ENCODE peak calls at places on chromosomes 6 and 20, in ten cellular contexts. J is kidney; E is CD8-positive, alpha-beta T cell; Z is KBM-7; A is T-cell; O is endothelial cell; P is left lung; N is mesothelial cell of epicardium; W is activated T-helper 1 cell treated with anti-CD3 and anti-CD28 coated beads, Interleukin-2, amount 50 U/mL, for 16 hours; V is ELR. L is an unnamed sample.
A peak's percentile ranks its signal among the peaks of the same experiment; 100 is the strongest.

GRCh38 chr20:25397081-25397480 is 6.4 kb upstream of the ABHD12 start:
- DNase-seq in J (no peak), E (no peak), Z (no peak), A (no peak), O (no peak), P (no peak), N (no peak), W (no peak), V (no peak), L (no peak)

GRCh38 chr6:72551470-72551869 is 70.4 kb upstream of the KCNQ5 start:
- DNase-seq in J (no peak), E (no peak), Z (no peak), A (no peak), O (no peak), P (no peak), N (no peak), W (no peak), V (peak; percentile 25), L (no peak)

GRCh38 chr6:26525818-26526217 is 12.3 kb upstream of the HMGN4 start:
- DNase-seq in J (no peak), E (no peak), Z (no peak), A (no peak), O (no peak), P (no peak), N (no peak), W (no peak), V (no peak), L (no peak)

GRCh38 chr20:31827059-31827458 is 7.9 kb downstream of the MYLK2 start:
- DNase-seq in J (no peak), E (no peak), Z (no peak), A (no peak), O (no peak), P (no peak), N (no peak), W (no peak), V (no peak), L (no peak)

GRCh38 chr6:100665041-100665380 is 200.3 kb upstream of the SIM1 start:
- DNase-seq in J (no peak), E (no peak), Z (no peak), A (no peak), O (no peak), P (no peak), N (no peak), W (no peak), V (no peak), L (no peak)

GRCh38 chr6:52497652-52498408 is 77.7 kb downstream of the EFHC1 start:
- DNase-seq in J (no peak), E (no peak), Z (no peak), A (no peak), O (no peak), P (peak; percentile 65), N (no peak), W (no peak), V (no peak), L (no peak)

GRCh38 chr20:11144114-11144513 is 470.3 kb upstream of the JAG1 start:
- DNase-seq in J (no peak), E (no peak), Z (no peak), A (no peak), O (no peak), P (no peak), N (no peak), W (no peak), V (peak; percentile 78), L (no peak)

GRCh38 chr6:169132361-169132895 is 121.2 kb downstream of the THBS2 start:
- DNase-seq in J (no peak), E (no peak), Z (no peak), A (no peak), O (no peak), P (no peak), N (no peak), W (no peak), V (no peak), L (no peak)

GRCh38 chr6:96089173-96089572 is 73.4 kb downstream of the FUT9 start:
- DNase-seq in J (no peak), E (no peak), Z (peak; percentile 16), A (no peak), O (peak; percentile 31), P (no peak), N (no peak), W (no peak), V (no peak), L (no peak)

GRCh38 chr20:10443936-10444335 is 8.8 kb downstream of the SLX4IP start:
- DNase-seq in J (no peak), E (no peak), Z (no peak), A (no peak), O (no peak), P (no peak), N (no peak), W (no peak), V (no peak), L (no peak)

GRCh38 chr6:131295081-131295480 is 159.8 kb downstream of the AKAP7 start:
- DNase-seq in J (peak; percentile 48), E (no peak), Z (no peak), A (no peak), O (no peak), P (no peak), N (no peak), W (no peak), V (no peak), L (no peak)

GRCh38 chr6:143260857-143261256 is 189.6 kb downstream of the ADAT2 start:
- DNase-seq in J (no peak), E (no peak), Z (no peak), A (no peak), O (no peak), P (no peak), N (no peak), W (no peak), V (peak; percentile 47), L (no peak)

GRCh38 chr6:33441457-33441856 is 12.9 kb upstream of the ZBTB9 start:
- DNase-seq in J (no peak), E (no peak), Z (no peak), A (no peak), O (no peak), P (no peak), N (no peak), W (no peak), V (no peak), L (no peak)

GRCh38 chr6:141403827-141404226 is 728.9 kb upstream of the GJE1 start:
- DNase-seq in J (no peak), E (no peak), Z (no peak), A (no peak), O (no peak), P (no peak), N (no peak), W (no peak), V (no peak), L (no peak)

GRCh38 chr6:164990901-164991300 is 318.5 kb downstream of the C6orf118 start:
- DNase-seq in J (no peak), E (no peak), Z (no peak), A (no peak), O (no peak), P (no peak), N (no peak), W (no peak), V (no peak), L (no peak)

GRCh38 chr6:81242634-81243033 is 509.8 kb downstream of the TENT5A start:
- DNase-seq in J (no peak), E (no peak), Z (no peak), A (no peak), O (no peak), P (no peak), N (no peak), W (no peak), V (no peak), L (no peak)

GRCh38 chr6:169724554-169725269 is 412 bp upstream of the PHF10 start:
- DNase-seq in J (peak; percentile 82), E (peak; percentile 53), Z (peak; percentile 61), A (peak; percentile 55), O (peak; percentile 68), P (peak; percentile 49), N (peak; percentile 77), W (peak; percentile 67), V (peak; percentile 53), L (peak; percentile 17)

GRCh38 chr20:34663213-34663943 is 13.5 kb downstream of the PIGU start:
- DNase-seq in J (no peak), E (no peak), Z (no peak), A (no peak), O (no peak), P (no peak), N (no peak), W (no peak), V (peak; percentile 47), L (no peak)

GRCh38 chr6:43219814-43220213 is 9.5 kb downstream of the DNPH1 start:
- DNase-seq in J (no peak), E (no peak), Z (no peak), A (no peak), O (no peak), P (no peak), N (no peak), W (no peak), V (no peak), L (no peak)

GRCh38 chr6:144327081-144327480 is 41.9 kb downstream of the UTRN start:
- DNase-seq in J (no peak), E (no peak), Z (no peak), A (no peak), O (no peak), P (no peak), N (no peak), W (no peak), V (no peak), L (no peak)

GRCh38 chr6:145241039-145241438 is 494.3 kb downstream of the EPM2A start:
- DNase-seq in J (no peak), E (no peak), Z (no peak), A (no peak), O (no peak), P (no peak), N (no peak), W (no peak), V (peak; percentile 61), L (no peak)

GRCh38 chr6:44309631-44310030 is 3.5 kb downstream of the AARS2 start:
- DNase-seq in J (no peak), E (no peak), Z (no peak), A (no peak), O (no peak), P (no peak), N (no peak), W (no peak), V (no peak), L (no peak)

GRCh38 chr6:11805259-11806053 is 26.9 kb upstream of the ADTRP start:
- DNase-seq in J (no peak), E (no peak), Z (no peak), A (no peak), O (no peak), P (no peak), N (no peak), W (no peak), V (no peak), L (no peak)

GRCh38 chr20:7459123-7459522 is 481.1 kb downstream of the HAO1 start:
- DNase-seq in J (no peak), E (no peak), Z (no peak), A (no peak), O (no peak), P (no peak), N (no peak), W (no peak), V (peak; percentile 32), L (no peak)

GRCh38 chr6:158586652-158587051 is 26.8 kb downstream of the TMEM181 start:
- DNase-seq in J (no peak), E (no peak), Z (no peak), A (no peak), O (no peak), P (no peak), N (no peak), W (no peak), V (no peak), L (no peak)

GRCh38 chr6:95686272-95686671 is 108.9 kb downstream of the MANEA start:
- DNase-seq in J (no peak), E (no peak), Z (no peak), A (no peak), O (no peak), P (no peak), N (no peak), W (no peak), V (peak; percentile 2), L (no peak)

GRCh38 chr20:34316191-34316814 is 13.1 kb upstream of the AHCY start:
- DNase-seq in J (no peak), E (no peak), Z (no peak), A (no peak), O (no peak), P (no peak), N (no peak), W (no peak), V (peak; percentile 94), L (no peak)

GRCh38 chr6:148152244-148152643 is 190.4 kb upstream of the SASH1 start:
- DNase-seq in J (no peak), E (no peak), Z (no peak), A (no peak), O (no peak), P (no peak), N (no peak), W (no peak), V (no peak), L (no peak)